ENCODE peak calls at places on chromosomes 12 and 14, in seven cellular contexts. X is mesendoderm, D is H9, A is IMR-90, W is MM.1S, N is mesenchymal stem cell, V is A549. U is an unnamed sample.

GRCh38 chr14:99194736-99195135 is 77.3 kb downstream of the BCL11B start:
- DNase-seq in N (no peak), V (no peak), X (no peak), W (no peak), D (no peak), A (no peak), U (no peak)

GRCh38 chr12:3150820-3151590 is 73.8 kb downstream of the TSPAN9 start:
- DNase-seq in X (peak; percentile 84), W (no peak), N (peak; percentile 45), A (peak; percentile 48), V (no peak), D (peak; percentile 61), U (peak; percentile 59)

GRCh38 chr14:54362089-54362504 is 34.7 kb upstream of the CDKN3 start:
- DNase-seq in V (no peak), X (peak; percentile 34), D (peak; percentile 88), A (no peak), W (no peak), N (no peak), U (no peak)

GRCh38 chr12:67916266-67916970 is 72.8 kb upstream of the IFNG-AS1 start:
- DNase-seq in D (no peak), W (no peak), A (peak; percentile 24), N (no peak), X (peak; percentile 44), V (no peak), U (peak; percentile 17)

GRCh38 chr14:30608533-30609006 is 13.5 kb upstream of the SCFD1 start:
- DNase-seq in N (peak; percentile 38), V (peak; percentile 29), A (peak; percentile 59), X (peak; percentile 16), W (no peak), D (no peak), U (peak; percentile 48)

GRCh38 chr12:97140355-97140754 is 233.3 kb downstream of the NEDD1 start:
- DNase-seq in X (no peak), W (no peak), A (no peak), N (no peak), V (no peak), D (no peak), U (no peak)

GRCh38 chr14:98229676-98230366 is 1042.2 kb downstream of the BCL11B start:
- DNase-seq in X (no peak), N (no peak), V (no peak), A (no peak), D (no peak), W (no peak), U (no peak)

GRCh38 chr12:107322063-107322462 is 228.7 kb upstream of the CRY1 start:
- DNase-seq in N (no peak), X (no peak), A (no peak), V (no peak), W (no peak), D (no peak), U (no peak)

GRCh38 chr14:39395555-39396254 is 36.5 kb downstream of the FBXO33 start:
- DNase-seq in W (no peak), V (no peak), A (peak; percentile 39), X (no peak), D (no peak), N (no peak), U (no peak)

GRCh38 chr12:12788675-12789368 is 3.4 kb downstream of the APOLD1 start:
- DNase-seq in W (peak; percentile 84), X (peak; percentile 85), N (peak; percentile 76), V (peak; percentile 89), A (peak; percentile 82), D (peak; percentile 68), U (peak; percentile 48)

GRCh38 chr12:82874935-82875334 is 188.2 kb downstream of the TMTC2 start:
- DNase-seq in X (no peak), V (no peak), D (no peak), A (peak; percentile 67), N (peak; percentile 59), W (no peak), U (peak; percentile 61)

GRCh38 chr12:40647651-40648050 is 44.6 kb upstream of the CNTN1 start:
- DNase-seq in W (no peak), D (no peak), X (peak; percentile 39), A (no peak), V (peak; percentile 62), N (no peak), U (peak; percentile 10)

GRCh38 chr12:40646891-40647290 is 45.3 kb upstream of the CNTN1 start:
- DNase-seq in W (no peak), N (no peak), A (no peak), V (no peak), D (no peak), X (no peak), U (no peak)

GRCh38 chr12:40650038-40650704 is 42.1 kb upstream of the CNTN1 start:
- DNase-seq in N (no peak), A (no peak), W (no peak), D (peak; percentile 76), V (no peak), X (no peak), U (no peak)

GRCh38 chr12:40646456-40646855 is 45.8 kb upstream of the CNTN1 start:
- DNase-seq in A (no peak), W (no peak), V (no peak), N (no peak), D (no peak), X (no peak), U (no peak)

GRCh38 chr12:40648519-40648918 is 43.7 kb upstream of the CNTN1 start:
- DNase-seq in N (no peak), D (no peak), W (no peak), V (peak; percentile 48), A (no peak), X (peak; percentile 48), U (peak; percentile 1)
- H3K4me2 ChIP-seq in N (no peak overlapping the region), D (no peak overlapping the region), W (no peak overlapping the region), V (peak overlapping the region; percentile 57), A (no peak overlapping the region), X (no peak overlapping the region), U (no peak overlapping the region)

DNA sequence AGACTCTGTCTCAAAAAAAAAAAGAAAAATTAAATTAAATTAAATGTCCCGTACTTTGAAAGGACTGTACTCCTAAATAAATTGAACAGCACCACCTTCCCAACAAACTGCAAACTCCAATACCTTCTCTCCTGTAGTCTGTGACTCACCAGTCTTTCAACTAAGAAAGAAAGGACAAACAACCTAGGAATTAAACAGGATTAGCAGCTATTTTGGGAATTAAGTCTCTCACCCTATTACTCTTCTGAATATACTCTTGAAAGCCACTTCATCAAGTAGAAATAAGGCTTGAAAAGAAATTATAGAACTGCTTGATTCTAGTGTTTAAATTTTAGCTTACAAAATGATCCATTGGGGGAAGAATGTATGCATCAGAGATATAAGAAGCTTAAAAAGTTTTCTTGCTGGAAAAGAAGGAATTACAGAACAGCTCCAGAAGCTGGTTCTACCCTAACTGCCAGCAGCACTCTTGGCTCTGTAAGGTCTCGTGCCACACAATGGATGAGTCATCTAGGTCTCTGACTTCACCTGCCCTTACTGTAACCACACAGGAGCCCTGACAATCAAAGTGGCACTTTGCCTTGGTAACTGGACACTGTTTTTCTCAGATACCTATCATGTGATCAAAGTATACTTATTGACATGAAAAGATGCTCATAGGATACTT is 57.0 kb upstream of the CERS5 start:
- DNase-seq in A (peak; percentile 61), W (peak; percentile 45), X (peak; percentile 85), N (peak; percentile 69), V (peak; percentile 67), D (peak; percentile 49), U (peak; percentile 71)
- H3K4me2 ChIP-seq in A (no peak overlapping the region), W (no peak overlapping the region), X (no peak overlapping the region), N (no peak overlapping the region), V (peak overlapping the region; percentile 22), D (no peak overlapping the region), U (peak overlapping the region; percentile 51)

GRCh38 chr14:65783101-65783500 is 370.6 kb downstream of the FUT8 start:
- DNase-seq in W (no peak), N (no peak), X (no peak), D (no peak), V (no peak), A (no peak), U (no peak)
- H3K4me2 ChIP-seq in W (no peak overlapping the region), N (no peak overlapping the region), X (no peak overlapping the region), D (no peak overlapping the region), V (no peak overlapping the region), A (no peak overlapping the region), U (no peak overlapping the region)

DNA sequence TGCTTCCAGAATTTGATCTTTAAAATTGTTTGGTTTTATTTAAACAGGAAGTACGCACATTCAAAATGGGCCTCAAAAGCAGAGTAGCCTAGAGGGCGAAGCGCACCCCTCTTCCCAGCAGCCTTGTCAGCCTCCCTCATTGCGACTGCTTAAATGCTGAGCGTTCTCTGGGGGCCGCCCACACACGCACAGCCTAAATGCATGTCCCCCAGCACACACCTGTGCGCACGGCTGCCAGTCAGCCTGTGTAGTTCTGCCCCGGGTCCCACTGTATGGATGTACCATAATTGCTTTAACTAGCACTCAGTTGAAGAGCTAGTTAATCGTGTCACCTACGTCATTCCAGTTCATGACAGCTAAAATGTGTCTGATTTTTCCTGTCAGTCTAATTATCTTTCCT is 79.3 kb downstream of the TESC start:
- DNase-seq in A (no peak), N (no peak), D (no peak), V (no peak), X (no peak), W (no peak), U (no peak)
- H3K4me2 ChIP-seq in A (no peak overlapping the region), N (no peak overlapping the region), D (no peak overlapping the region), V (no peak overlapping the region), X (no peak overlapping the region), W (no peak overlapping the region), U (no peak overlapping the region)